ENCODE peak calls at places on chromosomes 2 and 18, in four cellular contexts. One of them, this sample, is unnamed.

GRCh38 chr18:9365406-9365805 is 30.8 kb downstream of the TWSG1 start:
- DNase-seq in esophagus squamous epithelium: no peak
- DNase-seq in adrenal gland: no peak
- DNase-seq in spleen: no peak
- DNase-seq in this sample: no peak

GRCh38 chr2:15050483-15050882 is 418.0 kb downstream of the LRATD1 start:
- DNase-seq in adrenal gland: no peak
- DNase-seq in spleen: no peak
- DNase-seq in esophagus squamous epithelium: no peak
- DNase-seq in this sample: no peak

GRCh38 chr18:76373297-76373696 is 121.7 kb downstream of the ZNF516 start:
- DNase-seq in spleen: no peak
- DNase-seq in esophagus squamous epithelium: no peak
- DNase-seq in adrenal gland: no peak
- DNase-seq in this sample: no peak

GRCh38 chr18:12659904-12660605 is 2.1 kb upstream of the SPIRE1 start:
- DNase-seq in adrenal gland: peak; percentile 85
- DNase-seq in esophagus squamous epithelium: no peak
- DNase-seq in spleen: no peak
- DNase-seq in this sample: peak; percentile 35

GRCh38 chr2:1800306-1800705 is 56.0 kb upstream of the PXDN start:
- DNase-seq in adrenal gland: no peak
- DNase-seq in spleen: peak; percentile 51
- DNase-seq in esophagus squamous epithelium: no peak
- DNase-seq in this sample: no peak

GRCh38 chr2:144431384-144431783 is 88.5 kb downstream of the ZEB2 start:
- DNase-seq in spleen: no peak
- DNase-seq in adrenal gland: no peak
- DNase-seq in esophagus squamous epithelium: no peak
- DNase-seq in this sample: no peak

GRCh38 chr2:84844141-84844540 is 36.7 kb downstream of the TRABD2A start:
- DNase-seq in spleen: no peak
- DNase-seq in esophagus squamous epithelium: no peak
- DNase-seq in adrenal gland: peak; percentile 10
- DNase-seq in this sample: no peak

GRCh38 chr2:151282401-151282800 is 7.1 kb downstream of the NMI start:
- DNase-seq in adrenal gland: no peak
- DNase-seq in esophagus squamous epithelium: no peak
- DNase-seq in spleen: no peak
- DNase-seq in this sample: no peak

GRCh38 chr2:229539628-229540027 is 174.7 kb downstream of the DNER start:
- DNase-seq in adrenal gland: no peak
- DNase-seq in spleen: no peak
- DNase-seq in esophagus squamous epithelium: no peak
- DNase-seq in this sample: no peak

GRCh38 chr2:19251554-19251953 is 106.9 kb downstream of the OSR1 start:
- DNase-seq in spleen: no peak
- DNase-seq in esophagus squamous epithelium: no peak
- DNase-seq in adrenal gland: no peak
- DNase-seq in this sample: no peak

GRCh38 chr2:241037498-241037897 is 39.1 kb downstream of the SNED1 start:
- DNase-seq in spleen: no peak
- DNase-seq in esophagus squamous epithelium: no peak
- DNase-seq in adrenal gland: peak; percentile 33
- DNase-seq in this sample: no peak
- H3K4me1 ChIP-seq in spleen: no peaks in the 10 kb centered on the region
- H3K4me1 ChIP-seq in esophagus squamous epithelium: peaks cover 13% of the 10 kb centered on the region
- H3K4me1 ChIP-seq in adrenal gland: no peaks in the 10 kb centered on the region
- H3K4me1 ChIP-seq in this sample: peaks cover 9% of the 10 kb centered on the region

GRCh38 chr2:209426432-209426831 is 2.6 kb downstream of the MAP2 start:
- DNase-seq in adrenal gland: no peak
- DNase-seq in spleen: no peak
- DNase-seq in esophagus squamous epithelium: no peak
- DNase-seq in this sample: no peak
- H3K4me3 ChIP-seq in adrenal gland: no peak overlapping the region
- H3K4me3 ChIP-seq in spleen: no peak overlapping the region
- H3K4me3 ChIP-seq in esophagus squamous epithelium: no peak overlapping the region
- H3K4me3 ChIP-seq in this sample: no peak overlapping the region

GRCh38 chr2:97995734-97996624 is at the start of gene TMEM131:
- DNase-seq in spleen: peak; percentile 98
- DNase-seq in esophagus squamous epithelium: peak; percentile 79
- DNase-seq in adrenal gland: peak; percentile 97
- DNase-seq in this sample: peak; percentile 96

GRCh38 chr2:97992836-97993825 is 2.6 kb downstream of the TMEM131 start:
- DNase-seq in spleen: no peak
- DNase-seq in adrenal gland: no peak
- DNase-seq in esophagus squamous epithelium: no peak
- DNase-seq in this sample: no peak

GRCh38 chr2:97996679-97997078 is 931 bp upstream of the TMEM131 start:
- DNase-seq in spleen: peak; percentile 77
- DNase-seq in adrenal gland: peak; percentile 58
- DNase-seq in esophagus squamous epithelium: no peak
- DNase-seq in this sample: no peak

GRCh38 chr2:97993926-97994325 is 1.8 kb downstream of the TMEM131 start:
- DNase-seq in esophagus squamous epithelium: no peak
- DNase-seq in spleen: no peak
- DNase-seq in adrenal gland: no peak
- DNase-seq in this sample: no peak

GRCh38 chr2:97995026-97995733 is 568 bp downstream of the TMEM131 start:
- DNase-seq in esophagus squamous epithelium: no peak
- DNase-seq in adrenal gland: peak; percentile 69
- DNase-seq in spleen: peak; percentile 93
- DNase-seq in this sample: peak; percentile 52
- TF ChIP-seq CTCF in esophagus squamous epithelium: no peak
- TF ChIP-seq CTCF in adrenal gland: no peak
- TF ChIP-seq CTCF in spleen: no peak
- TF ChIP-seq CTCF in this sample: no peak

GRCh38 chr2:237744270-237744612 is 54.3 kb upstream of the RBM44 start:
- DNase-seq in adrenal gland: peak; percentile 49
- DNase-seq in spleen: no peak
- DNase-seq in esophagus squamous epithelium: no peak
- DNase-seq in this sample: no peak
- H3K4me1 ChIP-seq in adrenal gland: peaks cover 8% of the 10 kb centered on the region
- H3K4me1 ChIP-seq in spleen: peaks cover 9% of the 10 kb centered on the region
- H3K4me1 ChIP-seq in esophagus squamous epithelium: peaks cover 28% of the 10 kb centered on the region
- H3K4me1 ChIP-seq in this sample: peaks cover 72% of the 10 kb centered on the region

GRCh38 chr18:42039396-42039795 is 84.4 kb downstream of the PIK3C3 start:
- DNase-seq in spleen: no peak
- DNase-seq in adrenal gland: no peak
- DNase-seq in esophagus squamous epithelium: no peak
- DNase-seq in this sample: no peak
- H3K4me3 ChIP-seq in spleen: no peak overlapping the region
- H3K4me3 ChIP-seq in adrenal gland: no peak overlapping the region
- H3K4me3 ChIP-seq in esophagus squamous epithelium: no peak overlapping the region
- H3K4me3 ChIP-seq in this sample: no peak overlapping the region

GRCh38 chr2:128273469-128274081 is 45.1 kb downstream of the HS6ST1 start:
- DNase-seq in spleen: peak; percentile 75
- DNase-seq in adrenal gland: peak; percentile 48
- DNase-seq in esophagus squamous epithelium: no peak
- DNase-seq in this sample: no peak

GRCh38 chr2:128270306-128271185 is 48.1 kb downstream of the HS6ST1 start:
- DNase-seq in spleen: peak; percentile 72
- DNase-seq in adrenal gland: peak; percentile 60
- DNase-seq in esophagus squamous epithelium: no peak
- DNase-seq in this sample: no peak

GRCh38 chr2:128271186-128271890 is 47.3 kb downstream of the HS6ST1 start:
- DNase-seq in adrenal gland: peak; percentile 49
- DNase-seq in esophagus squamous epithelium: no peak
- DNase-seq in spleen: no peak
- DNase-seq in this sample: no peak

GRCh38 chr2:128272586-128273468 is 45.8 kb downstream of the HS6ST1 start:
- DNase-seq in esophagus squamous epithelium: no peak
- DNase-seq in adrenal gland: peak; percentile 51
- DNase-seq in spleen: peak; percentile 69
- DNase-seq in this sample: no peak

GRCh38 chr2:128271891-128272585 is 46.6 kb downstream of the HS6ST1 start:
- DNase-seq in esophagus squamous epithelium: no peak
- DNase-seq in adrenal gland: peak; percentile 46
- DNase-seq in spleen: peak; percentile 74
- DNase-seq in this sample: no peak
- TF ChIP-seq CTCF in esophagus squamous epithelium: no peak
- TF ChIP-seq CTCF in adrenal gland: no peak
- TF ChIP-seq CTCF in spleen: no peak
- TF ChIP-seq CTCF in this sample: no peak

DNA sequence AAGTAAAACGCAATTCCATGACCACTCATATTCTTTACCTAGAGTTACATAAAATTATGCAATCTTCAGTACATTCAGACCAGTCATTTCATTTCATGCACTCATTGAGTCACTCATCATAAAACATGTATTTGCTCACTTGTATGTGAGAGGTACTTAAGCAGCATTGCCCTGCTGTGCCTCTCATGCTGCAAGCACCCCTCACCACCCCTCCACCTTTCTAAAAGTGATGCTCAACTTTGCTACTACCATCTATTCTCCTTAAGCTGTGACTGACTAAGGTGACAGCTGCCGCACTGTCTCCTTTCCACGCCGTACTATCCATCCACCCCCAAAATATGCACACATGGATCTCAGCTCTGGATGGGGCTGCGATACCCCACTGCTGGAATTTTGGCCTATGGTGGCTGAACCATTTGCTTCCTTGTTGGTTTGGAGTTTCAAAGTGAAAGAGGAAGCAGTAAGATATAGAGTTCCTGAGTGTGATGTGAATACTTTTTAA is 7.2 kb downstream of the ARHGAP25 start:
- DNase-seq in spleen: no peak
- DNase-seq in esophagus squamous epithelium: no peak
- DNase-seq in adrenal gland: no peak
- DNase-seq in this sample: no peak
- H3K4me1 ChIP-seq in spleen: peaks cover 70% of the 10 kb centered on the region
- H3K4me1 ChIP-seq in esophagus squamous epithelium: peaks cover 45% of the 10 kb centered on the region
- H3K4me1 ChIP-seq in adrenal gland: peaks cover 8% of the 10 kb centered on the region
- H3K4me1 ChIP-seq in this sample: peaks cover 54% of the 10 kb centered on the region